ENCODE peak calls at places on chromosomes 5 and 9, in ten cellular contexts. M, U, A, Z, Y, W, H, S, N and P are unnamed samples.

GRCh38 chr9:38119570-38119969 is 50.5 kb upstream of the SHB start:
- DNase-seq in M (no peak), U (no peak), A (no peak), Z (no peak), Y (no peak), W (no peak), H (no peak), S (no peak), N (no peak), P (no peak)

GRCh38 chr5:98767563-98767962 is 5.9 kb upstream of the RGMB start:
- DNase-seq in M (no peak), U (no peak), A (no peak), Z (no peak), Y (no peak), W (no peak), H (no peak), S (no peak), N (no peak), P (no peak)

GRCh38 chr5:111584651-111585050 is 72.3 kb upstream of the STARD4 start:
- DNase-seq in M (no peak), U (peak), A (peak), Z (no peak), Y (no peak), W (peak), H (peak), S (no peak), N (no peak), P (no peak)

GRCh38 chr5:100900142-100900795 is 2.8 kb downstream of the ST8SIA4 start:
- DNase-seq in M (peak), U (peak), A (peak), Z (no peak), Y (peak), W (peak), H (peak), S (peak), N (peak), P (peak)

GRCh38 chr5:136127560-136127959 is 5.1 kb upstream of the SMAD5 start:
- DNase-seq in M (no peak), U (no peak), A (no peak), Z (no peak), Y (no peak), W (no peak), H (no peak), S (no peak), N (no peak), P (no peak)

GRCh38 chr5:62139741-62140140 is 166.3 kb upstream of the KIF2A start:
- DNase-seq in M (no peak), U (no peak), A (no peak), Z (no peak), Y (no peak), W (peak), H (no peak), S (no peak), N (peak), P (no peak)

GRCh38 chr5:172076783-172077244 is 70.4 kb upstream of the FBXW11 start:
- DNase-seq in M (no peak), U (no peak), A (no peak), Z (no peak), Y (no peak), W (peak), H (no peak), S (no peak), N (peak), P (no peak)

GRCh38 chr5:101278011-101278687 is 375.1 kb upstream of the ST8SIA4 start:
- DNase-seq in M (no peak), U (peak), A (no peak), Z (no peak), Y (no peak), W (no peak), H (no peak), S (no peak), N (no peak), P (no peak)

GRCh38 chr9:95506438-95506691 is 10.4 kb downstream of the PTCH1 start:
- DNase-seq in M (no peak), U (peak), A (peak), Z (no peak), Y (no peak), W (peak), H (peak), S (no peak), N (peak), P (no peak)

GRCh38 chr5:71922584-71923106 is 184.6 kb upstream of the MAP1B start:
- DNase-seq in M (no peak), U (peak), A (no peak), Z (no peak), Y (no peak), W (peak), H (no peak), S (no peak), N (no peak), P (no peak)

GRCh38 chr9:20611751-20612287 is 10.5 kb downstream of the MLLT3 start:
- DNase-seq in M (no peak), U (peak), A (no peak), Z (no peak), Y (peak), W (peak), H (no peak), S (no peak), N (peak), P (no peak)

GRCh38 chr9:87497604-87498045 is at the start of gene DAPK1:
- DNase-seq in M (peak), U (peak), A (peak), Z (no peak), Y (peak), W (no peak), H (no peak), S (peak), N (peak), P (no peak)

GRCh38 chr9:114507726-114508125 is 2.5 kb upstream of the WHRN start:
- DNase-seq in M (no peak), U (peak), A (no peak), Z (no peak), Y (peak), W (peak), H (peak), S (no peak), N (peak), P (no peak)

GRCh38 chr9:112764344-112764743 is 13.8 kb downstream of the SNX30 start:
- DNase-seq in M (no peak), U (peak), A (no peak), Z (no peak), Y (no peak), W (peak), H (no peak), S (no peak), N (no peak), P (no peak)

GRCh38 chr9:28946648-28947047 is 1373.4 kb upstream of the C9orf72 start:
- DNase-seq in M (no peak), U (peak), A (no peak), Z (no peak), Y (no peak), W (no peak), H (no peak), S (no peak), N (no peak), P (no peak)

GRCh38 chr9:21070171-21070571 is 7.6 kb downstream of the IFNB1 start:
- DNase-seq in M (no peak), U (peak), A (no peak), Z (no peak), Y (peak), W (no peak), H (no peak), S (no peak), N (peak), P (no peak)

GRCh38 chr9:131731237-131731995 is 8.5 kb downstream of the RAPGEF1 start:
- DNase-seq in M (no peak), U (no peak), A (peak), Z (no peak), Y (no peak), W (no peak), H (peak), S (no peak), N (no peak), P (no peak)

GRCh38 chr9:2765250-2765880 is 48.1 kb downstream of the KCNV2 start:
- DNase-seq in M (no peak), U (peak), A (no peak), Z (no peak), Y (no peak), W (no peak), H (no peak), S (no peak), N (peak), P (no peak)

GRCh38 chr9:68822596-68823165 is 117.6 kb downstream of the PIP5K1B start:
- DNase-seq in M (no peak), U (no peak), A (no peak), Z (no peak), Y (no peak), W (no peak), H (no peak), S (no peak), N (no peak), P (no peak)

GRCh38 chr5:175444905-175445456 is 999 bp upstream of the DRD1 start:
- DNase-seq in M (peak), U (no peak), A (no peak), Z (no peak), Y (no peak), W (no peak), H (no peak), S (no peak), N (no peak), P (no peak)

GRCh38 chr5:54040018-54040417 is 270.4 kb downstream of the ARL15 start:
- DNase-seq in M (no peak), U (no peak), A (no peak), Z (no peak), Y (no peak), W (no peak), H (no peak), S (no peak), N (no peak), P (no peak)

GRCh38 chr9:130913599-130914416 is 17.2 kb upstream of the QRFP start:
- DNase-seq in M (no peak), U (no peak), A (no peak), Z (no peak), Y (no peak), W (no peak), H (no peak), S (no peak), N (no peak), P (no peak)

GRCh38 chr5:36599986-36600779 is 6.2 kb upstream of the SLC1A3 start:
- DNase-seq in M (no peak), U (peak), A (no peak), Z (no peak), Y (no peak), W (no peak), H (no peak), S (no peak), N (no peak), P (no peak)

GRCh38 chr9:26181836-26182235 is 503.6 kb upstream of the TUSC1 start:
- DNase-seq in M (no peak), U (no peak), A (no peak), Z (no peak), Y (no peak), W (no peak), H (no peak), S (no peak), N (no peak), P (no peak)

GRCh38 chr9:6488395-6488794 is 75.4 kb downstream of the UHRF2 start:
- DNase-seq in M (no peak), U (no peak), A (no peak), Z (no peak), Y (no peak), W (no peak), H (no peak), S (no peak), N (no peak), P (no peak)